ENCODE peak calls at places on chromosome 15, in seven cellular contexts. M, C, P, G, Q, Y and I are unnamed samples.

GRCh38 chr15:30649952-30650929 is 24.3 kb downstream of the ARHGAP11B start:
- DNase-seq in M (no peak), C (peak), P (no peak), G (no peak), Q (peak), Y (no peak), I (peak)

GRCh38 chr15:88223099-88223498 is 33.4 kb downstream of the NTRK3 start:
- DNase-seq in M (no peak), C (no peak), P (no peak), G (no peak), Q (no peak), Y (peak), I (no peak)

GRCh38 chr15:101306341-101307047 is 11.4 kb upstream of the SNRPA1 start:
- DNase-seq in M (no peak), C (no peak), P (no peak), G (no peak), Q (no peak), Y (no peak), I (no peak)

GRCh38 chr15:80861776-80862175 is 82.6 kb downstream of the CEMIP start:
- DNase-seq in M (peak), C (peak), P (no peak), G (no peak), Q (no peak), Y (peak), I (no peak)

GRCh38 chr15:67196672-67197363 is 57.6 kb downstream of the AAGAB start:
- DNase-seq in M (no peak), C (no peak), P (no peak), G (no peak), Q (no peak), Y (no peak), I (no peak)

GRCh38 chr15:51782357-51782896 is 31.0 kb downstream of the TMOD2 start:
- DNase-seq in M (no peak), C (no peak), P (no peak), G (peak), Q (peak), Y (no peak), I (peak)

GRCh38 chr15:82021992-82022391 is 23.8 kb downstream of the MEX3B start:
- DNase-seq in M (no peak), C (no peak), P (peak), G (no peak), Q (no peak), Y (peak), I (peak)

GRCh38 chr15:47750030-47750739 is 32.9 kb downstream of the SEMA6D start:
- DNase-seq in M (no peak), C (no peak), P (no peak), G (no peak), Q (no peak), Y (no peak), I (no peak)

GRCh38 chr15:41870689-41871081 is 23.2 kb downstream of the SPTBN5 start:
- DNase-seq in M (no peak), C (no peak), P (no peak), G (no peak), Q (no peak), Y (peak), I (no peak)

GRCh38 chr15:56393277-56393676 is 28.1 kb downstream of the TEX9 start:
- DNase-seq in M (no peak), C (no peak), P (no peak), G (no peak), Q (no peak), Y (no peak), I (no peak)